ENCODE peak calls at places on chromosomes 16 and 17, in nine cellular contexts. One of them, this sample, is unnamed.

GRCh38 chr17:32268734-32269288 is 3.2 kb downstream of the RHBDL3 start:
- DNase-seq in keratinocyte: no peak
- DNase-seq in PC-3: no peak
- DNase-seq in neural progenitor cell: no peak
- DNase-seq in Peyer's patch: no peak
- DNase-seq in cardiac muscle cell: no peak
- DNase-seq in right atrium auricular region: no peak
- DNase-seq in A549: no peak
- DNase-seq in GM23338: no peak
- DNase-seq in this sample: no peak

GRCh38 chr17:21313320-21313719 is 28.8 kb downstream of the MAP2K3 start:
- DNase-seq in cardiac muscle cell: no peak
- DNase-seq in A549: no peak
- DNase-seq in Peyer's patch: no peak
- DNase-seq in PC-3: no peak
- DNase-seq in GM23338: no peak
- DNase-seq in neural progenitor cell: no peak
- DNase-seq in keratinocyte: no peak
- DNase-seq in right atrium auricular region: no peak
- DNase-seq in this sample: no peak

GRCh38 chr16:57962046-57962445 is 8.9 kb downstream of the CNGB1 start:
- DNase-seq in right atrium auricular region: no peak
- DNase-seq in neural progenitor cell: no peak
- DNase-seq in Peyer's patch: no peak
- DNase-seq in keratinocyte: no peak
- DNase-seq in A549: no peak
- DNase-seq in PC-3: no peak
- DNase-seq in cardiac muscle cell: no peak
- DNase-seq in GM23338: no peak
- DNase-seq in this sample: no peak

GRCh38 chr17:34725008-34725407 is 145.6 kb downstream of the TMEM132E start:
- DNase-seq in keratinocyte: no peak
- DNase-seq in cardiac muscle cell: no peak
- DNase-seq in neural progenitor cell: no peak
- DNase-seq in A549: no peak
- DNase-seq in right atrium auricular region: no peak
- DNase-seq in PC-3: no peak
- DNase-seq in Peyer's patch: no peak
- DNase-seq in GM23338: no peak
- DNase-seq in this sample: no peak

GRCh38 chr16:10114411-10114810 is 67.8 kb downstream of the GRIN2A start:
- DNase-seq in neural progenitor cell: no peak
- DNase-seq in PC-3: peak; percentile 65
- DNase-seq in right atrium auricular region: no peak
- DNase-seq in cardiac muscle cell: no peak
- DNase-seq in A549: no peak
- DNase-seq in GM23338: no peak
- DNase-seq in keratinocyte: no peak
- DNase-seq in Peyer's patch: no peak
- DNase-seq in this sample: no peak

GRCh38 chr17:45129940-45130639 is 2.2 kb downstream of the PLCD3 start:
- DNase-seq in A549: no peak
- DNase-seq in neural progenitor cell: no peak
- DNase-seq in GM23338: no peak
- DNase-seq in Peyer's patch: no peak
- DNase-seq in keratinocyte: no peak
- DNase-seq in PC-3: peak; percentile 59
- DNase-seq in right atrium auricular region: no peak
- DNase-seq in cardiac muscle cell: peak; percentile 30
- DNase-seq in this sample: no peak

GRCh38 chr17:49889500-49889899 is 41.6 kb upstream of the TAC4 start:
- DNase-seq in A549: no peak
- DNase-seq in right atrium auricular region: no peak
- DNase-seq in cardiac muscle cell: no peak
- DNase-seq in keratinocyte: no peak
- DNase-seq in PC-3: no peak
- DNase-seq in Peyer's patch: no peak
- DNase-seq in neural progenitor cell: no peak
- DNase-seq in GM23338: no peak
- DNase-seq in this sample: no peak

GRCh38 chr16:73921295-73921694 is 375.3 kb upstream of the PSMD7 start:
- DNase-seq in cardiac muscle cell: no peak
- DNase-seq in GM23338: no peak
- DNase-seq in Peyer's patch: no peak
- DNase-seq in keratinocyte: no peak
- DNase-seq in neural progenitor cell: no peak
- DNase-seq in A549: no peak
- DNase-seq in PC-3: no peak
- DNase-seq in right atrium auricular region: no peak
- DNase-seq in this sample: no peak

GRCh38 chr16:84598391-84598750 is 19.5 kb downstream of the COTL1 start:
- DNase-seq in right atrium auricular region: no peak
- DNase-seq in keratinocyte: no peak
- DNase-seq in neural progenitor cell: peak; percentile 43
- DNase-seq in A549: no peak
- DNase-seq in PC-3: no peak
- DNase-seq in GM23338: no peak
- DNase-seq in Peyer's patch: peak; percentile 52
- DNase-seq in cardiac muscle cell: no peak
- DNase-seq in this sample: no peak

GRCh38 chr16:84596161-84596560 is 21.7 kb downstream of the COTL1 start:
- DNase-seq in right atrium auricular region: no peak
- DNase-seq in Peyer's patch: no peak
- DNase-seq in PC-3: no peak
- DNase-seq in A549: no peak
- DNase-seq in neural progenitor cell: no peak
- DNase-seq in GM23338: no peak
- DNase-seq in keratinocyte: no peak
- DNase-seq in cardiac muscle cell: no peak
- DNase-seq in this sample: no peak

GRCh38 chr16:84599528-84600202 is 18.2 kb downstream of the COTL1 start:
- DNase-seq in neural progenitor cell: peak; percentile 92
- DNase-seq in GM23338: peak; percentile 93
- DNase-seq in PC-3: no peak
- DNase-seq in cardiac muscle cell: peak; percentile 60
- DNase-seq in A549: no peak
- DNase-seq in right atrium auricular region: peak; percentile 72
- DNase-seq in keratinocyte: no peak
- DNase-seq in Peyer's patch: peak; percentile 84
- DNase-seq in this sample: peak; percentile 45

GRCh38 chr16:84596801-84597517 is 20.9 kb downstream of the COTL1 start:
- DNase-seq in Peyer's patch: no peak
- DNase-seq in PC-3: no peak
- DNase-seq in right atrium auricular region: no peak
- DNase-seq in cardiac muscle cell: no peak
- DNase-seq in GM23338: no peak
- DNase-seq in keratinocyte: no peak
- DNase-seq in A549: no peak
- DNase-seq in neural progenitor cell: no peak
- DNase-seq in this sample: no peak

DNA sequence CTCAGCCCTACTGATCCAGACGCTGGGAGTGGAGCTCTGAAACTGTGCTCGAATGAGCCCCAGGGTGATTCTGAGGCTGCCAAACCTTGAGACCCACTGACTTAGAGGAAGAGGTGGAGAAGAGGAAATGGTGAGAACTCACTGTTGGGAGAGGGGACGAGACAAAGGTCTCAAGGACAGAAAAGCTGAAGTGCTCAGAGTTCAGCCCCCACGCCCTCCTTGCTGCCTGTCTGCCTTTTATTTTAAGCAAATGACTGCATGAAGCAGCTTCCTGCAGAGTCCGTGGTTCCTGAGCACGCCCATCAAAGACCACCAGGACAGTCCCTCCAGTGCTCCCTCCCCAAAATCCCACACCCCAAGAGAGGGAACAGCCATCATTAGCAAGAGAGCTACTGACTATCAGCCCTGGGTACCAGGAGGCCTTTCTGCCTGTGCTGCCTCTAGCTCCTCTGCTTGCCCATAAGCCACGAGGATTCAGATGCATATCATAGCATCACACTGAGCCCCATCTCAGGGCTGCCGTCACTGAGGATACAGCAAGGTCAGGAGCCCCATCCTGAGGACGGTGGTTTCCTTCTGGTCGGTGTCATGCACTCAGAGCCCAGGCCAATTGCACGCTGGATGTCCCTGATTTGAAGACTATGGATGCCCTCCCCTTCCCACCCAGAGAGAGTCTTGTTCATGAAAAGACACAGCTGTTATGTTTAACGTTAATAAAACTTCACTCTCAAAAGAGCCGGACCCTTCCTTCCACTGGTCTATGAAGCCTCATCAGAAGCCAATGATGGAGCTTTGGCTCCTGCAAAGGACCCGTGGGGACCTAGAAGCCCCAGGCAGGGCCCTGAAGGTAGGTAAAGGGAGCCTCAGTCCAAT is 20.1 kb downstream of the COTL1 start:
- DNase-seq in GM23338: no peak
- DNase-seq in keratinocyte: no peak
- DNase-seq in right atrium auricular region: no peak
- DNase-seq in Peyer's patch: peak; percentile 70
- DNase-seq in A549: no peak
- DNase-seq in PC-3: no peak
- DNase-seq in neural progenitor cell: no peak
- DNase-seq in cardiac muscle cell: no peak
- DNase-seq in this sample: no peak
- H3K27ac ChIP-seq in GM23338: no peak overlapping the region
- H3K27ac ChIP-seq in keratinocyte: no peak overlapping the region
- H3K27ac ChIP-seq in right atrium auricular region: no peak overlapping the region
- H3K27ac ChIP-seq in Peyer's patch: peak overlapping the region; percentile 81
- H3K27ac ChIP-seq in A549: peak overlapping the region; percentile 95
- H3K27ac ChIP-seq in PC-3: no peak overlapping the region
- H3K27ac ChIP-seq in neural progenitor cell: no peak overlapping the region
- H3K27ac ChIP-seq in cardiac muscle cell: no peak overlapping the region
- H3K27ac ChIP-seq in this sample: peak overlapping the region; percentile 47

GRCh38 chr16:2388875-2389433 is 40.3 kb upstream of the CCNF start:
- DNase-seq in PC-3: peak; percentile 84
- DNase-seq in GM23338: no peak
- DNase-seq in cardiac muscle cell: no peak
- DNase-seq in A549: no peak
- DNase-seq in Peyer's patch: no peak
- DNase-seq in neural progenitor cell: no peak
- DNase-seq in keratinocyte: no peak
- DNase-seq in right atrium auricular region: peak; percentile 61
- DNase-seq in this sample: peak; percentile 7

GRCh38 chr16:2388139-2388874 is 40.9 kb upstream of the CCNF start:
- DNase-seq in PC-3: no peak
- DNase-seq in A549: no peak
- DNase-seq in Peyer's patch: no peak
- DNase-seq in right atrium auricular region: no peak
- DNase-seq in GM23338: no peak
- DNase-seq in cardiac muscle cell: no peak
- DNase-seq in keratinocyte: no peak
- DNase-seq in neural progenitor cell: no peak
- DNase-seq in this sample: no peak

GRCh38 chr16:2385441-2385840 is 43.8 kb upstream of the CCNF start:
- DNase-seq in cardiac muscle cell: no peak
- DNase-seq in GM23338: peak; percentile 19
- DNase-seq in keratinocyte: no peak
- DNase-seq in Peyer's patch: no peak
- DNase-seq in A549: no peak
- DNase-seq in PC-3: peak; percentile 64
- DNase-seq in right atrium auricular region: no peak
- DNase-seq in neural progenitor cell: no peak
- DNase-seq in this sample: no peak

DNA sequence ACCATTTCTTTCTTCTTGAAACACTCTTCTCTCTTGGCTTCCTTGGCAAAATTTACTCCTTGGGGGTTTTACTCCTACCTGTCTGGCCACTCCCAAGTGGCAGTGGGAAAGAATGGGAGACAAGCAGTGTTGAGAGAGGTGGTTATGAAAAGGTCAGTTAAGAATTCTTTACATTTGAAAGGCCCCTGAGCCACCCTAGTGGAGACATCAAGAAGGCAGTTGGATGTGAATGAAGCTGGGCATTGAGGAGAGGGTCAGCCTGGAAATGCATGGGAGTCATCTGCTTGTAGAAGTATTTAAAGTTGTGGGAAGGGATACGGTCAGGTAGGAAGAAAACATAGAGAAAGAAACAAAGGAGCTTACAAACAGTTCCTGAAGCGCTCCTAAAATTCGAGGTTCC is 42.3 kb upstream of the CCNF start:
- DNase-seq in cardiac muscle cell: no peak
- DNase-seq in PC-3: peak; percentile 17
- DNase-seq in keratinocyte: no peak
- DNase-seq in A549: no peak
- DNase-seq in neural progenitor cell: peak; percentile 17
- DNase-seq in Peyer's patch: no peak
- DNase-seq in right atrium auricular region: no peak
- DNase-seq in GM23338: peak; percentile 90
- DNase-seq in this sample: no peak
- TF ChIP-seq CTCF in cardiac muscle cell: peak; percentile 13
- TF ChIP-seq CTCF in PC-3: peak; percentile 40
- TF ChIP-seq CTCF in keratinocyte: peak; percentile 35
- TF ChIP-seq CTCF in A549: no peak
- TF ChIP-seq CTCF in neural progenitor cell: peak; percentile 41
- TF ChIP-seq CTCF in Peyer's patch: peak; percentile 14
- TF ChIP-seq CTCF in right atrium auricular region: no peak
- TF ChIP-seq CTCF in GM23338: peak; percentile 43
- TF ChIP-seq CTCF in this sample: peak; percentile 29

DNA sequence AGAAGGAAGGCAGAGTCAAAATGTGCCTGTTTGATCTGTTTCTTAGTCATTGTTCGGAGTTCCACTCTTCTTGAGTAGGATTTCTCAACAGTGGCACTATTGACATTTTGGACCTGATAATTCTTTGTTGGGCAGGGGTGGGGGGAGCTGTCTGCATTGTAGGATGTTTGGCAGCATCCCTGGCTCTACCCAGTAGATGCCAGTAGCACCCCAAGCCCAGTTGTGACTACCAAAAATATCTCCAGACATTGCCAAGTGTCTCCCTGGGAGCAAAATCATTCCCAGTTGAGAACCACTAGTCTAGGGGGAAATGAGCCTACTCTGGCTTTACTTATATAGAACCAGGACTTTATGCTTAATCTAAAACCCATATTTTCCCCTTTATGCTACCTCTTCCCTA is 1.1 kb upstream of the GFOD2 start:
- DNase-seq in A549: no peak
- DNase-seq in Peyer's patch: no peak
- DNase-seq in neural progenitor cell: peak; percentile 5
- DNase-seq in PC-3: no peak
- DNase-seq in cardiac muscle cell: no peak
- DNase-seq in keratinocyte: no peak
- DNase-seq in GM23338: no peak
- DNase-seq in right atrium auricular region: no peak
- DNase-seq in this sample: no peak
- H3K27ac ChIP-seq in A549: peak overlapping the region; percentile 92
- H3K27ac ChIP-seq in Peyer's patch: peak overlapping the region; percentile 54
- H3K27ac ChIP-seq in neural progenitor cell: no peak overlapping the region
- H3K27ac ChIP-seq in PC-3: no peak overlapping the region
- H3K27ac ChIP-seq in cardiac muscle cell: no peak overlapping the region
- H3K27ac ChIP-seq in keratinocyte: no peak overlapping the region
- H3K27ac ChIP-seq in GM23338: no peak overlapping the region
- H3K27ac ChIP-seq in right atrium auricular region: peak overlapping the region; percentile 84
- H3K27ac ChIP-seq in this sample: peak overlapping the region; percentile 75

DNA sequence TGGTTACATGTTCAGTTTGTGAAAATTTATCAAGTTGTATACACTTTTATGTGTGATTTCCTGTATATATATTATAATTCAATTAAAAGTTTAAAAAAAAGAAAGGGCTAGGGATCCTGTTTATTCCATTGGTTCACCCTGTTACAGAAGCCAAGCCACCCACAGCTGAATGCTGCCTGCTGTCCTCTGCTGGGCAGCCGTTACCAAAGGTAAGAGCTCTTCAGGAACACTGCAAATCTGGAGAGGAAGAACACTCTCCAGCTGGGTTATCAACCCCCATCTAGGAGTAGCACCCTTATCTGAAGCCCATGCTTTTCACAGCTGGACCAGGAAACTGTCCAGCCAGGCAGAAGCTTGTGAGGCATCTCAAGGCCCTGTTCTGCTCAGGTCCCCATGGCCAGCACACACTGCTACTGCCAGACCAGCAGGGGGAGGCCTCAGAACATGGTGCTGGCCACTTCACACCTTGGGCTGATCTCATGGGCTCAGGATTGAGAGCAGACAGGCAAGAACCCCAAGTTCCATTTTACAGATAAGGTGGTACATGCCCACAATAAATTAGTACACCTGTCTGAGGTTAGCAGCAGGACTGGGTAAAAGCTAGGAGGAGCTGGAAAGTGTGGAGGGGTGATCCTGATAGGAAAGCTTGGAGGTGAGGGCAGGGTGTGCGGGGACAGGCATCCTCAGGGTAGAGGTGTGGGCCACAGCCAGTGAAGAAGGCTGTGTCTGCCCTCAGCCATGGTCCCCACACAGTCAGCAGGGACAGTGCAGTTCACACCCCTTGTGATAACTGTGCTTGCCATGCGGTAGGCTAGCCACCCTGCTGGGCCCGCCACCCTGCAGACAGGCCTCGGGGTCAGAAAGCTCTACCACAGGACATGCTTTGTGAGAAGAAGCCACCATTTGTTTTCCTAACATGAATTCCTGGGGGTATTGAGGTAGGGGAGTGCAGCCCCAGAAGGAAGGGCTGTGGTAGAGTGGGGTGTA is 54.3 kb upstream of the SREBF1 start:
- DNase-seq in cardiac muscle cell: peak; percentile 77
- DNase-seq in A549: peak; percentile 91
- DNase-seq in Peyer's patch: no peak
- DNase-seq in GM23338: peak; percentile 79
- DNase-seq in PC-3: peak; percentile 73
- DNase-seq in keratinocyte: no peak
- DNase-seq in neural progenitor cell: peak; percentile 75
- DNase-seq in right atrium auricular region: no peak
- DNase-seq in this sample: peak; percentile 42
- TF ChIP-seq CTCF in cardiac muscle cell: peak; percentile 88
- TF ChIP-seq CTCF in A549: peak; percentile 94
- TF ChIP-seq CTCF in Peyer's patch: peak; percentile 81
- TF ChIP-seq CTCF in GM23338: peak; percentile 88
- TF ChIP-seq CTCF in PC-3: peak; percentile 97
- TF ChIP-seq CTCF in keratinocyte: peak; percentile 67
- TF ChIP-seq CTCF in neural progenitor cell: peak; percentile 69
- TF ChIP-seq CTCF in right atrium auricular region: peak; percentile 79
- TF ChIP-seq CTCF in this sample: peak; percentile 92

This sample was measured in AG04450.